ENCODE peak calls at places on chromosomes 13 and 19, in ten cellular contexts. L, B, Q, U, V, F, N, Y, O and K are unnamed samples.

GRCh38 chr19:4445963-4446668 is 11.5 kb downstream of the UBXN6 start:
- DNase-seq in L (no peak), B (no peak), Q (no peak), U (peak), V (no peak), F (no peak), N (no peak), Y (no peak), O (no peak), K (no peak)

GRCh38 chr13:40770609-40770933 is 419 bp downstream of the MRPS31 start:
- DNase-seq in L (no peak), B (no peak), Q (no peak), U (no peak), V (no peak), F (no peak), N (no peak), Y (no peak), O (no peak), K (no peak)

GRCh38 chr19:46197314-46198070 is 32.0 kb upstream of the IGFL1 start:
- DNase-seq in L (no peak), B (no peak), Q (no peak), U (no peak), V (no peak), F (no peak), N (no peak), Y (no peak), O (no peak), K (no peak)

GRCh38 chr19:43126720-43127119 is 44.2 kb upstream of the PSG2 start:
- DNase-seq in L (no peak), B (no peak), Q (no peak), U (no peak), V (no peak), F (no peak), N (no peak), Y (no peak), O (no peak), K (no peak)

GRCh38 chr19:10544753-10545251 is 1.1 kb downstream of the ATG4D start:
- DNase-seq in L (no peak), B (no peak), Q (no peak), U (no peak), V (peak), F (no peak), N (no peak), Y (no peak), O (no peak), K (no peak)

GRCh38 chr19:13621413-13621812 is 115.1 kb upstream of the CACNA1A start:
- DNase-seq in L (peak), B (peak), Q (peak), U (peak), V (no peak), F (no peak), N (peak), Y (no peak), O (no peak), K (peak)

GRCh38 chr13:105817498-105817897 is 718.0 kb downstream of the EFNB2 start:
- DNase-seq in L (no peak), B (peak), Q (no peak), U (no peak), V (no peak), F (no peak), N (no peak), Y (no peak), O (no peak), K (no peak)

GRCh38 chr13:84417426-84417825 is 535.2 kb upstream of the SLITRK1 start:
- DNase-seq in L (no peak), B (no peak), Q (no peak), U (no peak), V (no peak), F (no peak), N (peak), Y (no peak), O (no peak), K (no peak)

GRCh38 chr13:79075703-79076102 is 330.4 kb downstream of the RBM26 start:
- DNase-seq in L (no peak), B (no peak), Q (no peak), U (no peak), V (no peak), F (no peak), N (no peak), Y (no peak), O (no peak), K (no peak)

GRCh38 chr13:34577051-34577450 is 365.0 kb upstream of the NBEA start:
- DNase-seq in L (no peak), B (peak), Q (no peak), U (no peak), V (no peak), F (no peak), N (no peak), Y (no peak), O (no peak), K (no peak)

GRCh38 chr19:10695401-10696398 is 5.5 kb upstream of the QTRT1 start:
- DNase-seq in L (peak), B (peak), Q (peak), U (peak), V (peak), F (peak), N (peak), Y (peak), O (peak), K (peak)

GRCh38 chr19:2949939-2950285 is 5.1 kb upstream of the ZNF77 start:
- DNase-seq in L (peak), B (no peak), Q (no peak), U (no peak), V (no peak), F (no peak), N (peak), Y (no peak), O (no peak), K (peak)

GRCh38 chr19:46944918-46945628 is 74.6 kb upstream of the NPAS1 start:
- DNase-seq in L (no peak), B (no peak), Q (no peak), U (peak), V (no peak), F (no peak), N (peak), Y (no peak), O (no peak), K (no peak)

GRCh38 chr13:76610819-76611415 is 275.3 kb downstream of the KCTD12 start:
- DNase-seq in L (no peak), B (no peak), Q (no peak), U (no peak), V (no peak), F (no peak), N (peak), Y (no peak), O (no peak), K (no peak)

GRCh38 chr13:63088226-63088625 is 1672.6 kb upstream of the PCDH20 start:
- DNase-seq in L (no peak), B (no peak), Q (no peak), U (no peak), V (no peak), F (no peak), N (peak), Y (no peak), O (no peak), K (peak)

GRCh38 chr19:12656899-12657571 is 9.5 kb downstream of the MAN2B1 start:
- DNase-seq in L (no peak), B (no peak), Q (no peak), U (no peak), V (no peak), F (no peak), N (no peak), Y (no peak), O (no peak), K (peak)

GRCh38 chr19:7251502-7251901 is 42.7 kb downstream of the INSR start:
- DNase-seq in L (no peak), B (no peak), Q (no peak), U (no peak), V (no peak), F (no peak), N (no peak), Y (no peak), O (no peak), K (no peak)

GRCh38 chr13:30159446-30159839 is 147.9 kb downstream of the KATNAL1 start:
- DNase-seq in L (no peak), B (no peak), Q (no peak), U (no peak), V (no peak), F (no peak), N (peak), Y (no peak), O (no peak), K (peak)

GRCh38 chr13:67061750-67062149 is 168.4 kb downstream of the PCDH9 start:
- DNase-seq in L (no peak), B (no peak), Q (no peak), U (no peak), V (no peak), F (no peak), N (peak), Y (no peak), O (no peak), K (no peak)

GRCh38 chr13:60351326-60351725 is 45.7 kb upstream of the TDRD3 start:
- DNase-seq in L (peak), B (no peak), Q (peak), U (no peak), V (no peak), F (no peak), N (peak), Y (no peak), O (no peak), K (no peak)

GRCh38 chr13:110559429-110559943 is 2.0 kb downstream of the RAB20 start:
- DNase-seq in L (no peak), B (no peak), Q (no peak), U (no peak), V (no peak), F (no peak), N (peak), Y (no peak), O (no peak), K (no peak)

GRCh38 chr13:40064723-40065122 is 409.3 kb downstream of the COG6 start:
- DNase-seq in L (no peak), B (peak), Q (peak), U (no peak), V (no peak), F (no peak), N (peak), Y (no peak), O (no peak), K (peak)

GRCh38 chr13:33494596-33495214 is 209.2 kb upstream of the STARD13 start:
- DNase-seq in L (no peak), B (peak), Q (peak), U (no peak), V (no peak), F (no peak), N (peak), Y (no peak), O (no peak), K (peak)

GRCh38 chr13:46951516-46951915 is 54.7 kb upstream of the HTR2A start:
- DNase-seq in L (no peak), B (peak), Q (no peak), U (no peak), V (no peak), F (no peak), N (no peak), Y (no peak), O (no peak), K (no peak)

GRCh38 chr19:21321134-21321533 is 8.1 kb downstream of the ZNF708 start:
- DNase-seq in L (no peak), B (no peak), Q (no peak), U (no peak), V (no peak), F (no peak), N (no peak), Y (no peak), O (no peak), K (no peak)

GRCh38 chr13:40192516-40193257 is 473.8 kb downstream of the FOXO1 start:
- DNase-seq in L (no peak), B (no peak), Q (no peak), U (peak), V (no peak), F (no peak), N (no peak), Y (no peak), O (no peak), K (no peak)

GRCh38 chr19:10543420-10544241 is at the start of gene ATG4D:
- DNase-seq in L (peak), B (no peak), Q (no peak), U (peak), V (peak), F (peak), N (peak), Y (peak), O (peak), K (peak)

GRCh38 chr13:111907341-111907880 is 159.5 kb upstream of the SOX1 start:
- DNase-seq in L (no peak), B (no peak), Q (no peak), U (no peak), V (no peak), F (no peak), N (no peak), Y (no peak), O (no peak), K (no peak)